ENCODE peak calls at places on chromosomes 2 and 18, in seven cellular contexts. I is AG09309, P is astrocyte of the spinal cord, X is right lobe of liver, Y is sigmoid colon, A is D721Med, G is lung. K is an unnamed sample.

GRCh38 chr2:45627911-45628310 is 16.8 kb upstream of the SRBD1 start:
- DNase-seq in A (no peak), Y (no peak), P (peak), I (no peak), X (no peak), G (no peak), K (no peak)

GRCh38 chr2:185919155-185919554 is 180.6 kb downstream of the FSIP2 start:
- DNase-seq in A (no peak), P (peak), G (no peak), Y (no peak), I (no peak), X (no peak), K (no peak)

GRCh38 chr2:120486441-120486840 is 140.5 kb downstream of the INHBB start:
- DNase-seq in P (no peak), I (no peak), A (no peak), G (no peak), X (no peak), Y (no peak), K (no peak)

GRCh38 chr2:5673861-5674240 is 18.3 kb upstream of the SOX11 start:
- DNase-seq in I (no peak), A (no peak), Y (no peak), P (peak), G (no peak), X (no peak), K (no peak)

GRCh38 chr2:207854484-207855386 is 85.0 kb upstream of the FZD5 start:
- DNase-seq in I (no peak), G (no peak), X (no peak), A (no peak), Y (no peak), P (peak), K (no peak)

GRCh38 chr18:11407900-11408299 is 201.5 kb upstream of the SLC35G4 start:
- DNase-seq in P (peak), Y (no peak), I (no peak), G (no peak), X (no peak), A (no peak), K (no peak)

GRCh38 chr2:148816176-148816575 is 58.9 kb upstream of the KIF5C start:
- DNase-seq in G (no peak), I (no peak), A (no peak), Y (no peak), P (no peak), X (no peak), K (no peak)

GRCh38 chr2:11974573-11974972 is 228.1 kb downstream of the LPIN1 start:
- DNase-seq in X (no peak), I (no peak), Y (no peak), A (no peak), P (no peak), G (no peak), K (no peak)

GRCh38 chr18:61822879-61823278 is 69.9 kb downstream of the RNF152 start:
- DNase-seq in Y (no peak), G (no peak), A (no peak), X (no peak), P (no peak), I (no peak), K (no peak)

GRCh38 chr2:101811226-101812015 is 113.9 kb downstream of the MAP4K4 start:
- DNase-seq in P (no peak), I (no peak), X (no peak), Y (no peak), A (no peak), G (no peak), K (no peak)

GRCh38 chr18:21996261-21996892 is 173.0 kb upstream of the GATA6 start:
- DNase-seq in P (no peak), A (no peak), I (no peak), G (no peak), X (no peak), Y (peak), K (no peak)

GRCh38 chr2:149063177-149063576 is 24.7 kb downstream of the LYPD6B start:
- DNase-seq in G (no peak), P (no peak), I (no peak), A (no peak), Y (no peak), X (no peak), K (no peak)

GRCh38 chr2:70143314-70144150 is 47.3 kb downstream of the C2orf42 start:
- DNase-seq in P (peak), G (peak), I (no peak), A (no peak), X (peak), Y (peak), K (peak)

GRCh38 chr2:215367647-215368492 is 56.0 kb downstream of the ATIC start:
- DNase-seq in X (no peak), G (no peak), Y (no peak), P (peak), A (no peak), I (no peak), K (no peak)

GRCh38 chr2:198639580-198639979 is 818.2 kb downstream of the SATB2 start:
- DNase-seq in A (no peak), Y (no peak), G (no peak), X (no peak), P (no peak), I (peak), K (no peak)

GRCh38 chr2:121294881-121295840 is 10.2 kb upstream of the TFCP2L1 start:
- DNase-seq in I (no peak), P (no peak), G (no peak), Y (no peak), A (no peak), X (no peak), K (no peak)

GRCh38 chr2:23624378-23624777 is 239.4 kb downstream of the KLHL29 start:
- DNase-seq in I (no peak), Y (peak), G (no peak), P (no peak), X (no peak), A (no peak), K (peak)

GRCh38 chr2:63124850-63125249 is 74.2 kb downstream of the OTX1 start:
- DNase-seq in A (no peak), G (no peak), X (no peak), P (no peak), I (no peak), Y (no peak), K (no peak)

GRCh38 chr2:215712850-215713230 is 277.0 kb upstream of the FN1 start:
- DNase-seq in I (no peak), Y (no peak), A (no peak), X (no peak), G (no peak), P (peak), K (no peak)

GRCh38 chr18:70998490-70998889 is 709.6 kb downstream of the SOCS6 start:
- DNase-seq in P (no peak), A (no peak), I (no peak), Y (no peak), X (no peak), G (no peak), K (no peak)
- TF ChIP-seq CTCF in P (no peak), A (peak), I (no peak), Y (no peak), X (no peak), G (no peak), K (no peak)

GRCh38 chr2:61423714-61424113 is 47.2 kb downstream of the USP34 start:
- DNase-seq in Y (no peak), X (no peak), I (no peak), A (no peak), G (no peak), P (no peak), K (no peak)

GRCh38 chr2:61425605-61426155 is 45.2 kb downstream of the USP34 start:
- DNase-seq in G (no peak), A (no peak), X (no peak), P (no peak), I (no peak), Y (no peak), K (peak)

GRCh38 chr2:61421611-61422010 is 49.3 kb downstream of the USP34 start:
- DNase-seq in P (no peak), X (no peak), I (no peak), Y (no peak), A (no peak), G (no peak), K (peak)

GRCh38 chr2:61431345-61431744 is 39.5 kb downstream of the USP34 start:
- DNase-seq in P (no peak), X (no peak), I (no peak), A (no peak), Y (no peak), G (no peak), K (no peak)

GRCh38 chr2:61426267-61426897 is 44.5 kb downstream of the USP34 start:
- DNase-seq in G (peak), P (no peak), A (no peak), Y (no peak), I (no peak), X (no peak), K (peak)
- TF ChIP-seq CTCF in G (peak), P (peak), A (peak), Y (no peak), I (peak), X (peak), K (peak)

GRCh38 chr2:136025057-136025973 is 39.9 kb upstream of the DARS1 start:
- DNase-seq in X (peak), G (peak), I (no peak), P (peak), Y (peak), A (no peak), K (peak)
- TF ChIP-seq CTCF in X (no peak), G (no peak), I (no peak), P (no peak), Y (no peak), A (no peak), K (no peak)

GRCh38 chr2:64792310-64792709 is 138.6 kb upstream of the SERTAD2 start:
- DNase-seq in X (no peak), G (no peak), P (no peak), Y (no peak), A (no peak), I (no peak), K (no peak)
- TF ChIP-seq CTCF in X (no peak), G (no peak), P (no peak), Y (no peak), A (no peak), I (no peak), K (no peak)

GRCh38 chr2:180394305-180394704 is 387.2 kb upstream of the CWC22 start:
- DNase-seq in G (no peak), I (no peak), A (no peak), P (peak), X (no peak), Y (no peak), K (no peak)
- TF ChIP-seq CTCF in G (no peak), I (no peak), A (no peak), P (no peak), X (no peak), Y (no peak), K (no peak)

GRCh38 chr18:36829362-36830140 is 624 bp downstream of the KIAA1328 start:
- DNase-seq in G (no peak), P (peak), X (no peak), A (no peak), I (no peak), Y (peak), K (no peak)
- TF ChIP-seq CTCF in G (no peak), P (no peak), X (no peak), A (no peak), I (no peak), Y (no peak), K (no peak)

GRCh38 chr2:166419616-166419934 is 43.8 kb upstream of the SCN9A start:
- DNase-seq in Y (no peak), A (no peak), X (no peak), G (no peak), P (peak), I (no peak), K (no peak)
- TF ChIP-seq CTCF in Y (no peak), A (peak), X (peak), G (no peak), P (peak), I (peak), K (no peak)